ENCODE peak calls at places on chromosomes 5 and 9, in ten cellular contexts. X is NCI-H1105; Z is NB4; J is AG08396; W is activated effector memory CD4-positive, alpha-beta T cell treated with anti-CD3 and anti-CD28 coated beads, Interleukin-2, amount 50 U/mL, for 16 hours; Y is cardiac muscle cell; C is activated T-helper 2 cell treated with anti-CD3 and anti-CD28 coated beads, Interferon-gamma antibody, Interleukin-2, Interleukin-4, amounts not matched to agents 10 μg/mL and 5 μg/mL and 100 μg/mL, durations not matched to agents 14 hours and 24 hours and 36 hours; E is NCI-H2171; S is HFFc6; T is PC-9. D is an unnamed sample.

GRCh38 chr9:125405938-125406811 is 144.5 kb downstream of the GAPVD1 start:
- DNase-seq in T (peak; percentile 42), Z (no peak), S (peak; percentile 57), Y (no peak), E (no peak), X (no peak), W (no peak), J (no peak), C (no peak), D (no peak)

GRCh38 chr5:16685069-16685468 is 68.3 kb upstream of the RETREG1 start:
- DNase-seq in T (no peak), J (no peak), Y (no peak), E (no peak), S (no peak), X (no peak), C (no peak), W (no peak), Z (no peak), D (no peak)

GRCh38 chr9:90018688-90019087 is 413.9 kb downstream of the GADD45G start:
- DNase-seq in T (no peak), C (no peak), Z (peak; percentile 24), W (no peak), E (no peak), X (no peak), J (no peak), Y (no peak), S (no peak), D (no peak)

GRCh38 chr9:127550751-127551150 is 61.3 kb upstream of the STXBP1 start:
- DNase-seq in Y (no peak), E (no peak), J (no peak), Z (no peak), S (no peak), W (no peak), X (no peak), T (no peak), C (no peak), D (no peak)

GRCh38 chr5:111183064-111183463 is 41.1 kb upstream of the CAMK4 start:
- DNase-seq in X (no peak), Z (no peak), J (no peak), E (no peak), C (no peak), T (no peak), Y (no peak), W (no peak), S (no peak), D (no peak)

GRCh38 chr9:121855476-121855875 is 204.0 kb downstream of the DAB2IP start:
- DNase-seq in J (no peak), Z (no peak), Y (no peak), T (no peak), W (no peak), C (no peak), S (no peak), E (no peak), X (no peak), D (no peak)

GRCh38 chr5:120678279-120678678 is 214.2 kb downstream of the PRR16 start:
- DNase-seq in S (peak; percentile 49), Y (no peak), J (peak; percentile 23), X (no peak), T (no peak), W (no peak), C (no peak), E (no peak), Z (no peak), D (no peak)

GRCh38 chr5:139492700-139493192 is 10.2 kb upstream of the STING1 start:
- DNase-seq in Y (peak; percentile 50), T (peak; percentile 51), S (peak; percentile 61), E (no peak), C (no peak), W (no peak), X (no peak), J (peak; percentile 51), Z (no peak), D (peak; percentile 56)

GRCh38 chr5:65190328-65191053 is 291.2 kb downstream of the ADAMTS6 start:
- DNase-seq in T (peak; percentile 66), Z (no peak), C (no peak), X (no peak), W (no peak), S (peak; percentile 91), E (no peak), J (peak; percentile 58), Y (no peak), D (no peak)